ENCODE peak calls at places on chromosomes 6 and 20, in six cellular contexts. V, L, G, Q, O and I are unnamed samples.
A peak's percentile ranks its signal among the peaks of the same experiment; 100 is the strongest.

GRCh38 chr20:615494-615893 is 5.4 kb upstream of the TCF15 start:
- DNase-seq in O (no peak), Q (no peak), L (no peak), G (no peak), V (no peak), I (no peak)

GRCh38 chr6:122428781-122429180 is 29.3 kb downstream of the HSF2 start:
- DNase-seq in Q (peak; percentile 28), G (no peak), V (no peak), L (no peak), O (no peak), I (no peak)

GRCh38 chr6:48080227-48081009 is 30.6 kb downstream of the PTCHD4 start:
- DNase-seq in O (no peak), V (no peak), G (no peak), Q (peak; percentile 21), L (no peak), I (no peak)

GRCh38 chr6:170093658-170094596 is 197.0 kb downstream of the DLL1 start:
- DNase-seq in Q (no peak), V (no peak), O (no peak), G (no peak), L (no peak), I (no peak)

GRCh38 chr20:2387180-2387577 is 6.5 kb downstream of the TGM6 start:
- DNase-seq in Q (peak; percentile 10), L (no peak), G (peak; percentile 55), O (no peak), V (peak; percentile 23), I (no peak)

GRCh38 chr6:53628354-53629119 is 37.0 kb downstream of the KLHL31 start:
- DNase-seq in L (peak; percentile 94), V (no peak), O (no peak), G (no peak), Q (peak; percentile 36), I (no peak)

GRCh38 chr6:151154418-151154817 is 85.3 kb upstream of the AKAP12 start:
- DNase-seq in O (peak; percentile 40), G (no peak), V (peak; percentile 46), Q (peak; percentile 60), L (no peak), I (peak; percentile 43)

GRCh38 chr6:29014729-29015608 is 9.9 kb upstream of the ZNF311 start:
- DNase-seq in O (no peak), G (no peak), Q (peak; percentile 7), V (no peak), L (peak; percentile 26), I (no peak)

GRCh38 chr6:17842934-17843821 is 136.5 kb upstream of the NUP153 start:
- DNase-seq in G (no peak), O (no peak), Q (no peak), V (no peak), L (no peak), I (no peak)

GRCh38 chr6:9520417-9521151 is 894.3 kb downstream of the TFAP2A start:
- DNase-seq in G (no peak), V (no peak), Q (peak; percentile 82), L (peak; percentile 79), O (no peak), I (no peak)

GRCh38 chr6:14396826-14397517 is 279.4 kb downstream of the CD83 start:
- DNase-seq in L (no peak), G (no peak), Q (peak; percentile 15), V (no peak), O (no peak), I (no peak)

GRCh38 chr20:19693508-19693907 is 64.5 kb upstream of the RIN2 start:
- DNase-seq in O (no peak), Q (no peak), G (no peak), V (no peak), L (no peak), I (no peak)
- H3K4me3 ChIP-seq in O (no peak overlapping the region), Q (no peak overlapping the region), G (no peak overlapping the region), V (no peak overlapping the region), L (no peak overlapping the region), I (no peak overlapping the region)

GRCh38 chr6:111540971-111541719 is 58.1 kb upstream of the REV3L start:
- DNase-seq in G (no peak), L (no peak), O (no peak), Q (peak; percentile 62), V (no peak), I (no peak)

GRCh38 chr6:111543913-111544435 is 61.0 kb upstream of the REV3L start:
- DNase-seq in G (no peak), L (no peak), V (no peak), Q (peak; percentile 27), O (no peak), I (no peak)

GRCh38 chr6:111536888-111537287 is 53.9 kb upstream of the REV3L start:
- DNase-seq in L (no peak), V (no peak), Q (peak; percentile 55), O (no peak), G (no peak), I (no peak)

GRCh38 chr6:111541720-111542065 is 58.7 kb upstream of the REV3L start:
- DNase-seq in V (no peak), G (no peak), L (no peak), Q (no peak), O (no peak), I (no peak)
- H3K27ac ChIP-seq in V (peak overlapping the region; percentile 43), G (no peak overlapping the region), L (no peak overlapping the region), Q (no peak overlapping the region), O (no peak overlapping the region), I (peak overlapping the region; percentile 36)

GRCh38 chr6:163301721-163302635 is 112.5 kb upstream of the QKI start:
- DNase-seq in Q (no peak), L (no peak), O (no peak), V (no peak), G (no peak), I (no peak)

GRCh38 chr6:163298079-163298807 is 116.3 kb upstream of the QKI start:
- DNase-seq in L (no peak), G (no peak), O (no peak), Q (peak; percentile 39), V (no peak), I (no peak)

GRCh38 chr6:163300838-163301237 is 113.7 kb upstream of the QKI start:
- DNase-seq in G (no peak), Q (no peak), O (no peak), V (no peak), L (no peak), I (no peak)

GRCh38 chr6:163306000-163306399 is 108.5 kb upstream of the QKI start:
- DNase-seq in G (no peak), Q (no peak), O (no peak), L (no peak), V (no peak), I (no peak)

GRCh38 chr6:163302747-163303146 is 111.8 kb upstream of the QKI start:
- DNase-seq in Q (peak; percentile 27), V (no peak), O (no peak), L (no peak), G (no peak), I (no peak)
- H3K4me3 ChIP-seq in Q (no peak overlapping the region), V (no peak overlapping the region), O (no peak overlapping the region), L (no peak overlapping the region), G (no peak overlapping the region), I (peak overlapping the region; percentile 29)

GRCh38 chr6:112331306-112331705 is 15.8 kb upstream of the RFPL4B start:
- DNase-seq in Q (no peak), G (no peak), O (no peak), L (peak; percentile 69), V (no peak), I (no peak)

GRCh38 chr6:112330877-112331260 is 16.3 kb upstream of the RFPL4B start:
- DNase-seq in V (no peak), O (no peak), G (no peak), L (no peak), Q (no peak), I (no peak)

GRCh38 chr6:112330071-112330876 is 16.9 kb upstream of the RFPL4B start:
- DNase-seq in O (no peak), Q (peak; percentile 31), G (no peak), V (no peak), L (peak; percentile 62), I (no peak)

GRCh38 chr6:112335736-112336135 is 11.4 kb upstream of the RFPL4B start:
- DNase-seq in L (no peak), O (no peak), V (no peak), Q (no peak), G (no peak), I (no peak)

GRCh38 chr6:112332274-112332673 is 14.9 kb upstream of the RFPL4B start:
- DNase-seq in O (no peak), V (no peak), Q (no peak), L (no peak), G (no peak), I (no peak)
- H3K27ac ChIP-seq in O (no peak overlapping the region), V (no peak overlapping the region), Q (no peak overlapping the region), L (no peak overlapping the region), G (no peak overlapping the region), I (no peak overlapping the region)

DNA sequence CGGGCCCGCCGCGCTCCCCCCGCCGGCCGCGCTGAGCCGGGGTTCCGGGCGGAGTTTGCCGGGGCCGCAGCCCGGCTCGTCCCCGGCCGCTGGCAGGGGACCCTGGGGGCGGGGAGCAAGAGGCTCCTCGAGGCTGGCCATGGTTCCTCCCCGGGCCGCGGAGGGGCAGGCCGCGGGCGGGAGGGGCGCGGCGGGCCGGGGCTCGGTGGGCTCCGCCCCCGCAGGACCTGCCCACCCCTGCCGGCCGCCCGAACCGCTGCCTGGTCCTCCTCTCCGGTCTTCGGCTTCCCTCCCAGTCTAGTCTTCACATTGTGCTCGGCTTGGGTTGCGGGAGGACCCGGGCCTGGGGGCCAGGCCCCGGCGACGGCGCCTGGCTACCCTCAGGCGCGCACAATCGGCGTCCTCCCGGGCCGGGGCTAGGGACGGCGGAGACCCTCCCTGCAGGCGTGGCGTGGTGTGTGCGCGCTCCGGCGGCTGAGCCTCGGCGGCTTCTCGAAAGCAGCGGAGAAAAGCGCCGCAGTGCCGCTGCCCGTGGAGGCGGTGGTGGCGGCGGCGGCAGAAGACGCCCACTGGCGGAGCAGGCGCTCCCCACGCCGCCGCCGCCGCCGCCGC is at the start of gene PDE10A:
- DNase-seq in L (peak; percentile 3), O (peak; percentile 79), V (peak; percentile 56), Q (peak; percentile 91), G (no peak), I (peak; percentile 84)
- H3K4me3 ChIP-seq in L (no peak within 1 kb of the TSS), O (peak within 1 kb of the TSS; percentile 84), V (peak within 1 kb of the TSS; percentile 82), Q (peak within 1 kb of the TSS; percentile 70), G (peak within 1 kb of the TSS; percentile 47), I (peak within 1 kb of the TSS; percentile 93)

GRCh38 chr6:69832558-69832957 is 33.8 kb upstream of the COL19A1 start:
- DNase-seq in Q (no peak), L (no peak), G (no peak), V (no peak), O (no peak), I (no peak)

GRCh38 chr6:69835414-69836179 is 30.8 kb upstream of the COL19A1 start:
- DNase-seq in L (peak; percentile 37), V (peak; percentile 74), G (peak; percentile 31), O (no peak), Q (peak; percentile 87), I (no peak)
- H3K27ac ChIP-seq in L (no peak overlapping the region), V (no peak overlapping the region), G (no peak overlapping the region), O (no peak overlapping the region), Q (no peak overlapping the region), I (no peak overlapping the region)